ENCODE peak calls at places on chromosomes 7 and 10, in five cellular contexts. One of them, this sample, is unnamed.

GRCh38 chr7:157400171-157400860 is 63.5 kb downstream of the DNAJB6 start:
- DNase-seq in GM12878: no peak
- DNase-seq in HepG2: no peak
- DNase-seq in H1: no peak
- DNase-seq in NT2/D1: no peak
- DNase-seq in this sample: no peak

GRCh38 chr7:27139335-27140107 is 4.0 kb downstream of the HOXA5 start:
- DNase-seq in NT2/D1: no peak
- DNase-seq in GM12878: no peak
- DNase-seq in H1: no peak
- DNase-seq in HepG2: no peak
- DNase-seq in this sample: no peak

GRCh38 chr10:116146374-116146773 is 126.6 kb downstream of the GFRA1 start:
- DNase-seq in H1: no peak
- DNase-seq in GM12878: no peak
- DNase-seq in HepG2: no peak
- DNase-seq in NT2/D1: no peak
- DNase-seq in this sample: no peak

GRCh38 chr7:47104206-47104549 is 477.7 kb downstream of the TNS3 start:
- DNase-seq in H1: no peak
- DNase-seq in HepG2: no peak
- DNase-seq in GM12878: no peak
- DNase-seq in NT2/D1: no peak
- DNase-seq in this sample: no peak

GRCh38 chr7:140036224-140036651 is 26.5 kb downstream of the PARP12 start:
- DNase-seq in H1: no peak
- DNase-seq in GM12878: peak
- DNase-seq in HepG2: no peak
- DNase-seq in NT2/D1: no peak
- DNase-seq in this sample: no peak

GRCh38 chr7:99767662-99768061 is 16.3 kb downstream of the CYP3A4 start:
- DNase-seq in HepG2: no peak
- DNase-seq in H1: no peak
- DNase-seq in GM12878: peak
- DNase-seq in NT2/D1: no peak
- DNase-seq in this sample: no peak

GRCh38 chr7:42691030-42691639 is 220.7 kb downstream of the C7orf25 start:
- DNase-seq in HepG2: peak
- DNase-seq in H1: no peak
- DNase-seq in NT2/D1: peak
- DNase-seq in GM12878: no peak
- DNase-seq in this sample: peak

GRCh38 chr10:90960355-90960814 is 39.5 kb upstream of the ANKRD1 start:
- DNase-seq in GM12878: peak
- DNase-seq in NT2/D1: no peak
- DNase-seq in H1: no peak
- DNase-seq in HepG2: no peak
- DNase-seq in this sample: no peak

GRCh38 chr7:156968183-156968582 is 18.7 kb downstream of the NOM1 start:
- DNase-seq in H1: no peak
- DNase-seq in GM12878: no peak
- DNase-seq in NT2/D1: no peak
- DNase-seq in HepG2: no peak
- DNase-seq in this sample: no peak

GRCh38 chr10:14391342-14391741 is 60.6 kb upstream of the FRMD4A start:
- DNase-seq in HepG2: no peak
- DNase-seq in H1: no peak
- DNase-seq in NT2/D1: no peak
- DNase-seq in GM12878: no peak
- DNase-seq in this sample: no peak

GRCh38 chr7:101941481-101942383 is 124.3 kb downstream of the CUX1 start:
- DNase-seq in HepG2: no peak
- DNase-seq in H1: no peak
- DNase-seq in GM12878: no peak
- DNase-seq in NT2/D1: no peak
- DNase-seq in this sample: no peak

GRCh38 chr10:101257121-101257890 is 28.0 kb upstream of the LBX1 start:
- DNase-seq in NT2/D1: no peak
- DNase-seq in GM12878: no peak
- DNase-seq in H1: no peak
- DNase-seq in HepG2: no peak
- DNase-seq in this sample: no peak

GRCh38 chr10:24440817-24441790 is 232.2 kb downstream of the KIAA1217 start:
- DNase-seq in GM12878: no peak
- DNase-seq in H1: no peak
- DNase-seq in HepG2: no peak
- DNase-seq in NT2/D1: no peak
- DNase-seq in this sample: no peak

GRCh38 chr7:139212133-139212532 is 18.9 kb upstream of the UBN2 start:
- DNase-seq in GM12878: no peak
- DNase-seq in NT2/D1: no peak
- DNase-seq in HepG2: no peak
- DNase-seq in H1: no peak
- DNase-seq in this sample: no peak

GRCh38 chr7:134699021-134699818 is 52.6 kb downstream of the BPGM start:
- DNase-seq in GM12878: no peak
- DNase-seq in HepG2: no peak
- DNase-seq in H1: no peak
- DNase-seq in NT2/D1: peak
- DNase-seq in this sample: no peak

GRCh38 chr7:102306916-102307677 is 20.4 kb downstream of the SH2B2 start:
- DNase-seq in HepG2: peak
- DNase-seq in NT2/D1: peak
- DNase-seq in GM12878: peak
- DNase-seq in H1: peak
- DNase-seq in this sample: no peak

GRCh38 chr10:3873728-3874461 is 88.9 kb upstream of the KLF6 start:
- DNase-seq in NT2/D1: peak
- DNase-seq in H1: no peak
- DNase-seq in HepG2: peak
- DNase-seq in GM12878: peak
- DNase-seq in this sample: no peak

GRCh38 chr10:132994371-132994796 is 52.0 kb upstream of the CFAP46 start:
- DNase-seq in H1: no peak
- DNase-seq in GM12878: no peak
- DNase-seq in NT2/D1: no peak
- DNase-seq in HepG2: no peak
- DNase-seq in this sample: no peak

GRCh38 chr10:97499561-97500296 is 1.0 kb downstream of the UBTD1 start:
- DNase-seq in H1: no peak
- DNase-seq in HepG2: no peak
- DNase-seq in GM12878: no peak
- DNase-seq in NT2/D1: no peak
- DNase-seq in this sample: no peak

GRCh38 chr7:154627571-154628290 is 375.2 kb downstream of the PAXIP1 start:
- DNase-seq in HepG2: no peak
- DNase-seq in H1: no peak
- DNase-seq in NT2/D1: peak
- DNase-seq in GM12878: no peak
- DNase-seq in this sample: no peak

GRCh38 chr7:158328376-158329013 is 259.1 kb downstream of the PTPRN2 start:
- DNase-seq in HepG2: no peak
- DNase-seq in H1: no peak
- DNase-seq in NT2/D1: no peak
- DNase-seq in GM12878: no peak
- DNase-seq in this sample: no peak

GRCh38 chr10:14093735-14094484 is 236.8 kb downstream of the FRMD4A start:
- DNase-seq in H1: no peak
- DNase-seq in NT2/D1: peak
- DNase-seq in HepG2: no peak
- DNase-seq in GM12878: no peak
- DNase-seq in this sample: no peak

DNA sequence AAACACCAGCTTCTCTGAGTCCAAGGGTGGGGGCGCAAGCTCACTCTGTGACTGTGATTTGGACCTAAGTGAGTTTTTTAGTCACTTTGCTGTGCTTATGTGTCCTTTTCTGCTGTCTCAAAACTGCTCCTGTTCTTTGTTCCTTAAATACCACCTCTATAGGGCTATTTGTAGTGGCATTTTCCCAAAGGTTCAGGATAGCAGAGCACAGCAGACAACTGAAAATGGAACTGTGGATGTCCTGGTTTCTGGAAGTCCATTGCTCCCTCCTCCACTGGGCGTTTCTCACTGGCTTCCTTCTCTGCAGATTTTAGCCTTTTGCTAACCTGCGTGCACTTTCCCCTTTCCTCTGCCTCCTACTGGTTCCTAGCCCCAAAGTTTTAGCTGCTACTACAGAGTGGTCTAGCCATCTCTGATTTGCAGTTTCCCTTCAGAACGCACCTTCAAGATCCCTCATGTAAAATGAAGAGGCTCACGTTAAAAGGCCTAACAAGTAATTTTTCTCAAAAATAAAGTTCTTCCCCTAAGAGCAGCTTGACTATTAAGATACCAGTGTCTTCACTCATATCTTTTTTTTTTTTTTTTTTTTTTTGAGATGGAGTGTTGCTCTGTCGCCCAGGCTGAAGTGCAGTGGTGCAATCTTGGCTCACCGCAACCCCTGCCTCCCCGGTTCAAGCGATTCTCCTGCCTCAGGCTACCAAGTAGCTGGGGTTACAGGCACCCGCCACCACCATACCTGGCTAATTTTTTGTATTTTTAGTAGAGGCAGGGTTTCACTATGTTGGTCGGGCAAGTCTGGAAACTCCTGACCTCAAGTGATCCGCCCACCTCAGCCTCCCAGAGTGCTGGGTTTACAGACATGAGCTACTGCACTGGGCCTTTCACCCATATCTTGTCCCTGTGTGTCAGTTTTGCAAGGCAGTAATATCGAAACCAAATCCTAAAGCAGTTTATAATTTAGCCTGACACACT is 25.8 kb downstream of the BLVRA start:
- DNase-seq in HepG2: no peak
- DNase-seq in GM12878: peak
- DNase-seq in NT2/D1: no peak
- DNase-seq in H1: no peak
- DNase-seq in this sample: no peak
- TF ChIP-seq SUZ12 in HepG2: no peak
- TF ChIP-seq SUZ12 in GM12878: no peak
- TF ChIP-seq SUZ12 in NT2/D1: no peak
- TF ChIP-seq SUZ12 in H1: no peak
- TF ChIP-seq SUZ12 in this sample: no peak

DNA sequence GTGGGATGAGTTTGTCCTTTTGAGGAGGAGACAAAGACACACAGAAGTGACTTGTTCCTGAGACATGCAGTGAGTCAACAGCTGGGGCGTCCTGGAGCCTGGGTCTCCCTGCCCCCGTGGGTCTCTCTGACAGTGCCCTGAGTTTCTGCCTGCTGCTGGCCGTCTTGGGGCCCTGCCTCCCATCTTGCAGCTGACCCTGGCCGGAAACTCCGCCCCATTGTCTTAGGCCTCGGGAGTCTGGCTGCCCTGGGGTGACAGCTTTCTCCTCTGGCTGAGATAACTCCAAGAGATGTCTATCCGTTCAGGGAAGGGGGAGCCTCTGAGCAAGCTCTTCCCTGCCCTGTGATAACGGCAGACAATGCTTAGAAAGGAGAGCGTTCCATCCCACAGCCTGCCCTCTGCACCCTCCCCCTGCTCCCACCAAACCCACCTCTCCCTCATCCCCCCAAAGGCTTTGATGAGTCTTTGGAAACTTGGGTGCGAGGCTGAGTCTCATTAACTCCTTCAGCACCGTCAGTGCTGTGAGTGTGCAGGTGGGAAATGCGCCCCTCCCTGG is 69.5 kb upstream of the PODXL start:
- DNase-seq in H1: peak
- DNase-seq in NT2/D1: peak
- DNase-seq in GM12878: no peak
- DNase-seq in HepG2: no peak
- DNase-seq in this sample: no peak
- TF ChIP-seq SUZ12 in H1: no peak
- TF ChIP-seq SUZ12 in NT2/D1: no peak
- TF ChIP-seq SUZ12 in GM12878: no peak
- TF ChIP-seq SUZ12 in HepG2: no peak
- TF ChIP-seq SUZ12 in this sample: no peak

GRCh38 chr10:23422003-23422411 is 16.9 kb upstream of the OTUD1 start:
- DNase-seq in NT2/D1: no peak
- DNase-seq in GM12878: no peak
- DNase-seq in H1: no peak
- DNase-seq in HepG2: no peak
- DNase-seq in this sample: no peak
- TF ChIP-seq SUZ12 in NT2/D1: no peak
- TF ChIP-seq SUZ12 in GM12878: no peak
- TF ChIP-seq SUZ12 in H1: no peak
- TF ChIP-seq SUZ12 in HepG2: no peak
- TF ChIP-seq SUZ12 in this sample: no peak

GRCh38 chr7:74568658-74569057 is 88.9 kb upstream of the GTF2I start:
- DNase-seq in NT2/D1: no peak
- DNase-seq in GM12878: no peak
- DNase-seq in HepG2: no peak
- DNase-seq in H1: no peak
- DNase-seq in this sample: no peak
- TF ChIP-seq SUZ12 in NT2/D1: no peak
- TF ChIP-seq SUZ12 in GM12878: no peak
- TF ChIP-seq SUZ12 in HepG2: no peak
- TF ChIP-seq SUZ12 in H1: no peak
- TF ChIP-seq SUZ12 in this sample: no peak

GRCh38 chr10:28532223-28532508 is 752 bp upstream of the WAC start:
- DNase-seq in GM12878: no peak
- DNase-seq in HepG2: peak
- DNase-seq in NT2/D1: peak
- DNase-seq in H1: no peak
- DNase-seq in this sample: peak
- TF ChIP-seq SUZ12 in GM12878: no peak
- TF ChIP-seq SUZ12 in HepG2: no peak
- TF ChIP-seq SUZ12 in NT2/D1: no peak
- TF ChIP-seq SUZ12 in H1: no peak
- TF ChIP-seq SUZ12 in this sample: no peak

This sample was measured in HEK293T.